ENCODE peak calls at places on chromosomes 1 and 21, in six cellular contexts. B is H1, J is mesenchymal stem cell, X is IMR-90, W is H9, C is trophoblast cell. S is an unnamed sample.

GRCh38 chr1:226029568-226030225 is 30.6 kb upstream of the SDE2 start:
- DNase-seq in J (no peak), C (no peak), B (no peak), X (no peak), W (no peak), S (no peak)

GRCh38 chr1:245086389-245086969 is 68.3 kb upstream of the KIF26B start:
- DNase-seq in J (peak; percentile 81), W (no peak), B (no peak), X (peak; percentile 80), C (no peak), S (no peak)

GRCh38 chr21:31221051-31221450 is 123.0 kb downstream of the TIAM1 start:
- DNase-seq in X (no peak), J (no peak), C (no peak), W (no peak), B (no peak), S (no peak)

GRCh38 chr1:27418326-27418761 is 25.9 kb downstream of the GPR3 start:
- DNase-seq in X (peak; percentile 96), W (no peak), B (no peak), C (no peak), J (peak; percentile 99), S (no peak)

GRCh38 chr1:11961230-11961629 is 19.0 kb upstream of the MFN2 start:
- DNase-seq in C (no peak), J (peak; percentile 58), W (no peak), B (no peak), X (no peak), S (no peak)

GRCh38 chr1:76336951-76337371 is 262.4 kb downstream of the ST6GALNAC3 start:
- DNase-seq in C (no peak), B (no peak), J (peak; percentile 52), X (peak; percentile 84), W (peak; percentile 30), S (no peak)

GRCh38 chr1:85168884-85169283 is 31.9 kb downstream of the SYDE2 start:
- DNase-seq in W (no peak), X (no peak), J (no peak), B (no peak), C (no peak), S (no peak)

GRCh38 chr21:40507978-40508377 is 339.0 kb downstream of the DSCAM start:
- DNase-seq in J (no peak), B (no peak), X (peak; percentile 4), W (no peak), C (no peak), S (no peak)

GRCh38 chr1:12003762-12004161 is 15.5 kb upstream of the MIIP start:
- DNase-seq in W (no peak), X (no peak), B (no peak), J (no peak), C (no peak), S (no peak)

DNA sequence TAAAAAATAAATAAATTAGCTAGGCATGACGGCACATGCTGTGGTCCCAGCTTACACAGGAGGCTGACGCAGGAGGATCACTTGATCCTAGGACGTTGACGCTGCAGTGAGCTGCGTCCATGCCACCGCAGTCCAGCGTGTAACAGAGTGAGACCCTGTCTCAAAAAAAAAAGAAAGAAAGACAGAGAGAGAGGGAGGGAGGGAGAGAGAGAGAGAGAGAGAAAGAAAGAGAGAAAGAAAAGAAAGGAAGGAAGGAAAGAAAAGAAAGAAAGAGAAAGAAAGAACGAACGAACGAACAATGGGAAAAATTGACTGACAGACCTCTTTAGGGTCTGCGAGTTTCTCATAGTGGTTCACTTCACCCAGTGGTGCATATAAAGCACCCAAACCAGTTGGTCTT is 97.8 kb upstream of the BMP8A start:
- DNase-seq in X (no peak), C (no peak), W (no peak), B (no peak), J (no peak), S (no peak)
- H3K4ac ChIP-seq in X (peak overlapping the region; percentile 57), C (no peak overlapping the region), W (no peak overlapping the region), B (no peak overlapping the region), J (no peak overlapping the region), S (no peak overlapping the region)

GRCh38 chr1:55860816-55861519 is 645.8 kb upstream of the USP24 start:
- DNase-seq in C (no peak), W (peak; percentile 38), B (peak; percentile 3), J (no peak), X (peak; percentile 17), S (no peak)
- H3K14ac ChIP-seq in C (peak overlapping the region; percentile 8), W (no peak overlapping the region), B (no peak overlapping the region), J (no peak overlapping the region), X (no peak overlapping the region), S (no peak overlapping the region)

GRCh38 chr1:57102957-57103356 is 137.1 kb upstream of the C8B start:
- DNase-seq in J (no peak), B (no peak), C (no peak), W (no peak), X (no peak), S (no peak)

GRCh38 chr1:57101171-57101570 is 135.4 kb upstream of the C8B start:
- DNase-seq in J (no peak), B (no peak), W (no peak), X (peak; percentile 2), C (no peak), S (no peak)
- H3K4ac ChIP-seq in J (no peak overlapping the region), B (no peak overlapping the region), W (no peak overlapping the region), X (no peak overlapping the region), C (no peak overlapping the region), S (no peak overlapping the region)

DNA sequence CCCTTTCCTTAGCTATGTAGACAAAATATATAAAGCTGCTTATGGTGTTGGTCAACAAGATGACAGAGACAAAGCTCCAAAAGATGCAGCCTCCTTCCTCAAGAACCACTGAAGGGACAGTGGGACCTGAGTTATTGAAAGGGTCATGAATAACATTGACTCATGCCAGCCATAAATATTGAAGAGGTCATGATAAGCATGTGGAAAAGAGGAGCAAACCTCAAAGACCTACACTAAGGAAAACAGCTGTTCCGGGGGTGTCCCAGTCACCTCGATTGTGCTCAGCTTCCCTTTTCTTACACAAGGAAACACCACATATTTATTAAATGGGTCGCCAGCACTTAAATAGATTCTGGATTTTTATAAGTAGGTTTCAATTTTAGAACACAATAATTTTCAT is 112.9 kb downstream of the PTPRC start:
- DNase-seq in X (no peak), C (no peak), B (no peak), W (no peak), J (no peak), S (no peak)
- H3K14ac ChIP-seq in X (no peak overlapping the region), C (no peak overlapping the region), B (no peak overlapping the region), W (no peak overlapping the region), J (no peak overlapping the region), S (no peak overlapping the region)